ENCODE peak calls at places on chromosome 11, in six cellular contexts. N is prostate gland, T is IMR-90, W is GM23248, M is lung, C is tibial nerve. G is an unnamed sample.
A peak's percentile ranks its signal among the peaks of the same experiment; 100 is the strongest.

GRCh38 chr11:83540112-83540675 is 254.0 kb upstream of the CCDC90B start:
- DNase-seq in M (no peak), T (peak; percentile 65), C (no peak), W (peak; percentile 19), N (no peak), G (no peak)

GRCh38 chr11:8248786-8249185 is 14.9 kb downstream of the LMO1 start:
- DNase-seq in C (no peak), N (no peak), M (no peak), T (no peak), W (no peak), G (no peak)

GRCh38 chr11:3984896-3985295 is 109.7 kb upstream of the RRM1 start:
- DNase-seq in W (no peak), C (no peak), T (peak; percentile 17), M (no peak), N (no peak), G (no peak)

GRCh38 chr11:112652786-112653390 is 308.3 kb upstream of the NCAM1 start:
- DNase-seq in M (no peak), T (peak; percentile 10), C (no peak), W (peak; percentile 80), N (no peak), G (no peak)

GRCh38 chr11:113332638-113333329 is 18.4 kb downstream of the TTC12 start:
- DNase-seq in N (no peak), W (no peak), M (no peak), C (no peak), T (no peak), G (no peak)

GRCh38 chr11:122963981-122964380 is 17.7 kb downstream of the BSX start:
- DNase-seq in C (no peak), N (no peak), T (no peak), M (no peak), W (no peak), G (no peak)

GRCh38 chr11:11349870-11350325 is 3.2 kb downstream of the CSNK2A3 start:
- DNase-seq in M (no peak), C (peak; percentile 33), N (no peak), T (peak; percentile 90), W (peak; percentile 63), G (no peak)

GRCh38 chr11:30474151-30474954 is 111.8 kb downstream of the MPPED2 start:
- DNase-seq in N (no peak), W (no peak), M (no peak), T (no peak), C (no peak), G (no peak)

GRCh38 chr11:76237914-76238313 is 31.6 kb upstream of the WNT11 start:
- DNase-seq in C (no peak), N (no peak), W (peak; percentile 37), T (peak; percentile 13), M (no peak), G (no peak)

GRCh38 chr11:34513674-34513995 is at the start of gene ELF5:
- DNase-seq in T (no peak), N (peak; percentile 43), W (no peak), M (no peak), C (no peak), G (no peak)

GRCh38 chr11:85029964-85030363 is 597.2 kb downstream of the DLG2 start:
- DNase-seq in C (no peak), W (peak; percentile 60), M (no peak), T (peak; percentile 60), N (no peak), G (no peak)

GRCh38 chr11:46210133-46210636 is 67.3 kb upstream of the CREB3L1 start:
- DNase-seq in C (no peak), T (peak; percentile 72), W (peak; percentile 95), M (no peak), N (no peak), G (no peak)

GRCh38 chr11:96465537-96465936 is 75.7 kb downstream of the JRKL start:
- DNase-seq in C (no peak), W (no peak), N (no peak), M (no peak), T (no peak), G (no peak)

GRCh38 chr11:110070176-110070575 is 23.0 kb upstream of the ZC3H12C start:
- DNase-seq in C (no peak), T (no peak), N (no peak), M (no peak), W (no peak), G (no peak)

GRCh38 chr11:110065189-110065588 is 28.0 kb upstream of the ZC3H12C start:
- DNase-seq in N (no peak), W (no peak), T (no peak), C (no peak), M (no peak), G (no peak)

GRCh38 chr11:110071197-110071596 is 22.0 kb upstream of the ZC3H12C start:
- DNase-seq in W (no peak), T (no peak), C (no peak), M (no peak), N (no peak), G (no peak)

GRCh38 chr11:110074499-110074898 is 18.7 kb upstream of the ZC3H12C start:
- DNase-seq in W (no peak), T (no peak), C (no peak), M (no peak), N (no peak), G (no peak)

DNA sequence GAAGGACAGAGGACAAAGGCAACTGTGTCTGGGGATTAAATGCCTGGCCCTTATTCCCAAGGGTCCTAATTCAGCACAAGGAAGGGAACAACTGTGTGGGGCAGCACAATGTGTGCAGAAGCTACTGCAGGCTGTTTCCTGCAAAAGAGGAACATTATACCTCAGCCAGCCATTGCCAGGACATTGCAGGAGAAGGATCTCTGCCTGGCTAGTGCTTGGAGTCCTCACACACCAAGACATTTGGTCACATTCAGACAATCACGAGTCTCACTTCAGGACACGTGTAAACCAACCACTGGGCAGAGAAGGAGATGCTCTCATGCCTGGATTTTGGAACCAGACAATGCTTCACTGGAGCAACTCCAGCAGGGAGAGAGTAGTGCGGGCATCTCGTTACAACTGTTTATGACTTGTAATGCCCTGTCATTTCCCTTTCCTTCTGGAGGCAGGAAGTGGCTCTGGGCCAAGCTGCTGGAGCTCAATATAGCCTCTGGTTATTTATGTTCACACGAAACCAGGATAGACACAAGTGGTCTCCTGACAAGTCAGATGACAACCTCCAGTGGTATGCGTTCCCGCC is 23.9 kb upstream of the ZC3H12C start:
- DNase-seq in C (peak; percentile 49), T (peak; percentile 88), W (peak; percentile 91), N (no peak), M (peak; percentile 41), G (no peak)
- H3K27ac ChIP-seq in C (no peak overlapping the region), T (no peak overlapping the region), W (peak overlapping the region; percentile 60), N (no peak overlapping the region), M (peak overlapping the region; percentile 72), G (peak overlapping the region; percentile 33)

GRCh38 chr11:10317281-10317755 is 12.4 kb downstream of the ADM start:
- DNase-seq in T (peak; percentile 14), M (no peak), N (no peak), W (no peak), C (no peak), G (no peak)

GRCh38 chr11:10314199-10315072 is 9.6 kb downstream of the ADM start:
- DNase-seq in M (no peak), T (peak; percentile 71), C (no peak), N (no peak), W (peak; percentile 53), G (no peak)

GRCh38 chr11:10311802-10312201 is 6.9 kb downstream of the ADM start:
- DNase-seq in T (no peak), M (no peak), C (no peak), W (no peak), N (no peak), G (no peak)

GRCh38 chr11:10317776-10318526 is 13.1 kb downstream of the ADM start:
- DNase-seq in W (no peak), N (no peak), T (no peak), C (no peak), M (no peak), G (no peak)

GRCh38 chr11:10315083-10315482 is 10.2 kb downstream of the ADM start:
- DNase-seq in N (no peak), M (no peak), T (no peak), C (no peak), W (no peak), G (no peak)
- H3K4me1 ChIP-seq in N (no peaks in the 10 kb centered on the region), M (peaks cover 3% of the 10 kb centered on the region), T (peaks cover 9% of the 10 kb centered on the region), C (no peaks in the 10 kb centered on the region), W (peaks cover 6% of the 10 kb centered on the region), G (no peaks in the 10 kb centered on the region)

DNA sequence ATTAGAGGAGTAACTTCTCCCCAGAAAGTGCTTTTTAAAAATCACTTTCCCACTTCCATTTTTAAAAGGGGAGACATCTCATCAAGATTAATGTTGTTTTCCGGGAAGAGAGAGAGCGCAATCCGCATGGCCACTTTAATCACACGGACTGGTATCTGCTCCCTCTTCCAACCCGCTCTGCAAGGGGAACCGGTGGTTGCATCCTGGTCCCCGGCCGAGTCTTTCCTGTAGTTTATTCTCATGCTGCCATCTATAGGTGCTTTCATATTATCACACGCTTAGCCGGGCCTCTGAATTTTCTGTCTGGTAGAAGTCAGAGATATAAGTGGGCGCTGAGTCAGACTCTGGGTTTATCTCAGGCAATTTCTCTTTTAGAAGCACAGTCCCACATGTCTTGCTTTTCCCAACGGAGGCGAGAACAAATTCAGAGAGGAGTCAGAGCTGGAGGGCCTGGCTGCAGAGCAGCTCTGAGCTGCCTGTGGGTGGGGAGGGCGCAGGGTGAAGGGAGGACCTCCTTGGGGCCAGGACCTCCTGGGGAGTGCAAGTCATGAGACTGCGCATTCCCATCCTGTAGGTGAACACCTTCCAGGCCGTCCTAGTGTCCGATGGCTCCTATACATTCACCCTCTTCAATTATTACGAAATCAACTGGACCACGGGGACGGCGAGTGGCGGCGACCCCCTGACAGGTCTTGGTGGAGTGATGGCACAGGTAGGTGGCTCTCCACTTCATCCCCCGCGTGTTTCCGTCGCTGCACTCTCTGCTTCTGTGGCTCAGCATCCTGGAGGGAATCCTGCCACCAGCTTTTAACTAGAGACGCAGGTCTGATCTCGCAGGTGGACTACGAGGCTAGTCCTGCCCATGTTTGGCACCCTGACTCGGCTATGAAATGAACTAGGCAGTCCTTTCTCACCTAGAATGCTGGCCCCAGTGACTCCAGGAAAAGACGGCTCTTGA is 11.7 kb downstream of the TECTA start:
- DNase-seq in T (peak; percentile 82), W (peak; percentile 89), C (peak; percentile 55), N (peak; percentile 67), M (peak; percentile 68), G (peak; percentile 54)
- H3K27ac ChIP-seq in T (no peak overlapping the region), W (no peak overlapping the region), C (no peak overlapping the region), N (no peak overlapping the region), M (no peak overlapping the region), G (no peak overlapping the region)

GRCh38 chr11:2892215-2893020 is 6.8 kb upstream of the CDKN1C start:
- DNase-seq in C (no peak), M (peak; percentile 58), W (peak; percentile 55), N (no peak), T (peak; percentile 50), G (peak; percentile 60)

GRCh38 chr11:2893021-2893528 is 7.5 kb upstream of the CDKN1C start:
- DNase-seq in N (no peak), W (no peak), T (no peak), C (no peak), M (no peak), G (no peak)

GRCh38 chr11:2891291-2891690 is 5.7 kb upstream of the CDKN1C start:
- DNase-seq in M (no peak), N (no peak), C (no peak), W (no peak), T (no peak), G (no peak)

GRCh38 chr11:2890466-2891241 is 5.1 kb upstream of the CDKN1C start:
- DNase-seq in W (no peak), C (no peak), T (peak; percentile 64), N (peak; percentile 88), M (no peak), G (peak; percentile 95)

DNA sequence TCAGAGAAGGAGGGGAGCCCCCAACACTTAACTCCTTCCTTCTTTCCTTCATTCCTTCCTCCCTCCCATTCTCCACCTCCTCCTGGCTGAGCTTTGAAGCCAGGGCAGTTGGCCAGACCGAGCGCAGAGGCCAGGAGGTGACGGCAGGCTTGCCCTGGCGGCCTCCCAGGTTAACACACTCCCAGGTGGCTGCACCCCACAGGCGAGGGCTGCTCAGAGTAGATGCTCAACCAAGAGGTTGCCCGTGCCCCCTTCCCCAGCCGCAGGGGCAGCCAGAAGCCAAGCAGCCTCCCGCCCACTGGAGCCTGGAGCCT is 6.3 kb upstream of the CDKN1C start:
- DNase-seq in N (no peak), W (no peak), T (peak; percentile 30), C (no peak), M (peak; percentile 48), G (peak; percentile 76)
- H3K4me1 ChIP-seq in N (peaks cover 20% of the 10 kb centered on the region), W (peaks cover 6% of the 10 kb centered on the region), T (peaks cover 26% of the 10 kb centered on the region), C (no peaks in the 10 kb centered on the region), M (no peaks in the 10 kb centered on the region), G (peaks cover 17% of the 10 kb centered on the region)